ENCODE peak calls at places on chromosomes 16 and 17, in eight cellular contexts. One of them, this sample, is unnamed.
A peak's percentile ranks its signal among the peaks of the same experiment; 100 is the strongest.

GRCh38 chr17:50630524-50631194 is 4.0 kb upstream of the ABCC3 start:
- DNase-seq in fibroblast of lung: no peak
- DNase-seq in spleen: peak; percentile 81
- DNase-seq in mammary epithelial cell: peak; percentile 41
- DNase-seq in stomach: peak; percentile 92
- DNase-seq in tibial nerve: no peak
- DNase-seq in CD8-positive, alpha-beta T cell: peak; percentile 63
- DNase-seq in aorta: peak; percentile 84
- DNase-seq in this sample: peak; percentile 84

GRCh38 chr17:34616148-34616547 is 36.8 kb downstream of the TMEM132E start:
- DNase-seq in fibroblast of lung: no peak
- DNase-seq in spleen: no peak
- DNase-seq in mammary epithelial cell: no peak
- DNase-seq in stomach: no peak
- DNase-seq in tibial nerve: no peak
- DNase-seq in CD8-positive, alpha-beta T cell: no peak
- DNase-seq in aorta: no peak
- DNase-seq in this sample: no peak

GRCh38 chr16:88050952-88051660 is 99.9 kb downstream of the BANP start:
- DNase-seq in fibroblast of lung: no peak
- DNase-seq in spleen: peak; percentile 64
- DNase-seq in mammary epithelial cell: no peak
- DNase-seq in stomach: no peak
- DNase-seq in tibial nerve: no peak
- DNase-seq in CD8-positive, alpha-beta T cell: no peak
- DNase-seq in aorta: peak; percentile 67
- DNase-seq in this sample: no peak

GRCh38 chr17:29777663-29778062 is 152.4 kb downstream of the SSH2 start:
- DNase-seq in fibroblast of lung: peak; percentile 29
- DNase-seq in spleen: no peak
- DNase-seq in mammary epithelial cell: no peak
- DNase-seq in stomach: no peak
- DNase-seq in tibial nerve: no peak
- DNase-seq in CD8-positive, alpha-beta T cell: no peak
- DNase-seq in aorta: no peak
- DNase-seq in this sample: no peak

GRCh38 chr16:73912311-73912710 is 384.3 kb upstream of the PSMD7 start:
- DNase-seq in fibroblast of lung: no peak
- DNase-seq in spleen: no peak
- DNase-seq in mammary epithelial cell: no peak
- DNase-seq in stomach: no peak
- DNase-seq in tibial nerve: no peak
- DNase-seq in CD8-positive, alpha-beta T cell: no peak
- DNase-seq in aorta: no peak
- DNase-seq in this sample: no peak

GRCh38 chr17:72334205-72334604 is 213.4 kb downstream of the SOX9 start:
- DNase-seq in fibroblast of lung: peak; percentile 46
- DNase-seq in spleen: no peak
- DNase-seq in mammary epithelial cell: peak; percentile 33
- DNase-seq in stomach: no peak
- DNase-seq in tibial nerve: no peak
- DNase-seq in CD8-positive, alpha-beta T cell: no peak
- DNase-seq in aorta: no peak
- DNase-seq in this sample: no peak

GRCh38 chr17:74305865-74306654 is 20.0 kb upstream of the KIF19 start:
- DNase-seq in fibroblast of lung: no peak
- DNase-seq in spleen: no peak
- DNase-seq in mammary epithelial cell: no peak
- DNase-seq in stomach: no peak
- DNase-seq in tibial nerve: no peak
- DNase-seq in CD8-positive, alpha-beta T cell: no peak
- DNase-seq in aorta: no peak
- DNase-seq in this sample: no peak

GRCh38 chr16:88403794-88404581 is 21.2 kb downstream of the ZNF469 start:
- DNase-seq in fibroblast of lung: no peak
- DNase-seq in spleen: no peak
- DNase-seq in mammary epithelial cell: peak; percentile 55
- DNase-seq in stomach: no peak
- DNase-seq in tibial nerve: no peak
- DNase-seq in CD8-positive, alpha-beta T cell: no peak
- DNase-seq in aorta: no peak
- DNase-seq in this sample: peak; percentile 69

GRCh38 chr17:1882836-1883235 is 53.0 kb downstream of the RPA1 start:
- DNase-seq in fibroblast of lung: peak; percentile 55
- DNase-seq in spleen: no peak
- DNase-seq in mammary epithelial cell: peak; percentile 15
- DNase-seq in stomach: no peak
- DNase-seq in tibial nerve: no peak
- DNase-seq in CD8-positive, alpha-beta T cell: peak; percentile 41
- DNase-seq in aorta: no peak
- DNase-seq in this sample: no peak

GRCh38 chr17:75428775-75429469 is 23.4 kb upstream of the GRB2 start:
- DNase-seq in fibroblast of lung: peak; percentile 73
- DNase-seq in spleen: no peak
- DNase-seq in mammary epithelial cell: peak; percentile 60
- DNase-seq in stomach: no peak
- DNase-seq in tibial nerve: no peak
- DNase-seq in CD8-positive, alpha-beta T cell: no peak
- DNase-seq in aorta: no peak
- DNase-seq in this sample: no peak

GRCh38 chr17:64262422-64263260 is at the start of gene TEX2:
- DNase-seq in fibroblast of lung: peak; percentile 17
- DNase-seq in spleen: peak; percentile 90
- DNase-seq in mammary epithelial cell: peak; percentile 25
- DNase-seq in stomach: peak; percentile 81
- DNase-seq in tibial nerve: peak; percentile 28
- DNase-seq in CD8-positive, alpha-beta T cell: peak; percentile 65
- DNase-seq in aorta: peak; percentile 85
- DNase-seq in this sample: peak; percentile 89

GRCh38 chr16:28865722-28866453 is 2.2 kb downstream of the SH2B1 start:
- DNase-seq in fibroblast of lung: no peak
- DNase-seq in spleen: peak; percentile 73
- DNase-seq in mammary epithelial cell: no peak
- DNase-seq in stomach: no peak
- DNase-seq in tibial nerve: no peak
- DNase-seq in CD8-positive, alpha-beta T cell: no peak
- DNase-seq in aorta: no peak
- DNase-seq in this sample: no peak

GRCh38 chr17:19448341-19449268 is 37.6 kb downstream of the RNF112 start:
- DNase-seq in fibroblast of lung: peak; percentile 99
- DNase-seq in spleen: no peak
- DNase-seq in mammary epithelial cell: peak; percentile 82
- DNase-seq in stomach: no peak
- DNase-seq in tibial nerve: no peak
- DNase-seq in CD8-positive, alpha-beta T cell: no peak
- DNase-seq in aorta: no peak
- DNase-seq in this sample: no peak

GRCh38 chr17:41547921-41548843 is 20.1 kb upstream of the KRT19 start:
- DNase-seq in fibroblast of lung: peak; percentile 94
- DNase-seq in spleen: no peak
- DNase-seq in mammary epithelial cell: peak; percentile 99
- DNase-seq in stomach: peak; percentile 79
- DNase-seq in tibial nerve: no peak
- DNase-seq in CD8-positive, alpha-beta T cell: peak; percentile 36
- DNase-seq in aorta: peak; percentile 94
- DNase-seq in this sample: peak; percentile 62

GRCh38 chr17:73575470-73576235 is 68.6 kb downstream of the SDK2 start:
- DNase-seq in fibroblast of lung: no peak
- DNase-seq in spleen: no peak
- DNase-seq in mammary epithelial cell: no peak
- DNase-seq in stomach: no peak
- DNase-seq in tibial nerve: no peak
- DNase-seq in CD8-positive, alpha-beta T cell: no peak
- DNase-seq in aorta: no peak
- DNase-seq in this sample: no peak

GRCh38 chr16:4428500-4428899 is 2.8 kb downstream of the DNAJA3 start:
- DNase-seq in fibroblast of lung: no peak
- DNase-seq in spleen: no peak
- DNase-seq in mammary epithelial cell: peak; percentile 92
- DNase-seq in stomach: no peak
- DNase-seq in tibial nerve: no peak
- DNase-seq in CD8-positive, alpha-beta T cell: no peak
- DNase-seq in aorta: no peak
- DNase-seq in this sample: no peak

DNA sequence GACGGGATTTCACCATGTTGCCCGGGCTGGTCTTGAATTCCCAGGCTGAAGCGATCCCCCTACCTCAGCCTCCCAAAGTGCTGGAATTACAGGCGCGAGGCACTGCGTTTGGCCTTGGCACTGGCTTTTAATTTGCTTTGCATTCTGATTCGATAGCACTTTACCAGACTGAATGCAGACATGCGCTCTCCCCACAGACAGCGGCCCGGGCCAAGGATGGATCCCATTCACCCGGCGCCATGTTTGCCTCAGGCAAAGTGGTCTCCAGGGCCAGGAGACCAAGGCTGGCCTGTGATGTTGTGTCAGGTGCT is 41.7 kb downstream of the DHRS7B start:
- DNase-seq in fibroblast of lung: no peak
- DNase-seq in spleen: no peak
- DNase-seq in mammary epithelial cell: no peak
- DNase-seq in stomach: no peak
- DNase-seq in tibial nerve: no peak
- DNase-seq in CD8-positive, alpha-beta T cell: no peak
- DNase-seq in aorta: no peak
- DNase-seq in this sample: no peak
- H3K4me3 ChIP-seq in fibroblast of lung: no peak overlapping the region
- H3K4me3 ChIP-seq in spleen: no peak overlapping the region
- H3K4me3 ChIP-seq in mammary epithelial cell: no peak overlapping the region
- H3K4me3 ChIP-seq in stomach: no peak overlapping the region
- H3K4me3 ChIP-seq in tibial nerve: no peak overlapping the region
- H3K4me3 ChIP-seq in CD8-positive, alpha-beta T cell: no peak overlapping the region
- H3K4me3 ChIP-seq in aorta: no peak overlapping the region
- H3K4me3 ChIP-seq in this sample: no peak overlapping the region

GRCh38 chr17:80845121-80845862 is 146.3 kb upstream of the CHMP6 start:
- DNase-seq in fibroblast of lung: no peak
- DNase-seq in spleen: peak; percentile 68
- DNase-seq in mammary epithelial cell: no peak
- DNase-seq in stomach: no peak
- DNase-seq in tibial nerve: no peak
- DNase-seq in CD8-positive, alpha-beta T cell: no peak
- DNase-seq in aorta: peak; percentile 64
- DNase-seq in this sample: peak; percentile 47
- H3K27ac ChIP-seq in fibroblast of lung: no peak overlapping the region
- H3K27ac ChIP-seq in spleen: no peak overlapping the region
- H3K27ac ChIP-seq in mammary epithelial cell: no peak overlapping the region
- H3K27ac ChIP-seq in stomach: no peak overlapping the region
- H3K27ac ChIP-seq in tibial nerve: no peak overlapping the region
- H3K27ac ChIP-seq in CD8-positive, alpha-beta T cell: no peak overlapping the region
- H3K27ac ChIP-seq in aorta: no peak overlapping the region
- H3K27ac ChIP-seq in this sample: no peak overlapping the region

GRCh38 chr17:56793947-56794346 is 39.8 kb downstream of the C17orf67 start:
- DNase-seq in fibroblast of lung: no peak
- DNase-seq in spleen: no peak
- DNase-seq in mammary epithelial cell: no peak
- DNase-seq in stomach: no peak
- DNase-seq in tibial nerve: no peak
- DNase-seq in CD8-positive, alpha-beta T cell: no peak
- DNase-seq in aorta: no peak
- DNase-seq in this sample: no peak
- H3K4me3 ChIP-seq in fibroblast of lung: no peak overlapping the region
- H3K4me3 ChIP-seq in spleen: no peak overlapping the region
- H3K4me3 ChIP-seq in mammary epithelial cell: no peak overlapping the region
- H3K4me3 ChIP-seq in stomach: no peak overlapping the region
- H3K4me3 ChIP-seq in tibial nerve: no peak overlapping the region
- H3K4me3 ChIP-seq in CD8-positive, alpha-beta T cell: no peak overlapping the region
- H3K4me3 ChIP-seq in aorta: no peak overlapping the region
- H3K4me3 ChIP-seq in this sample: no peak overlapping the region

GRCh38 chr16:64900517-64900916 is 221.3 kb downstream of the CDH11 start:
- DNase-seq in fibroblast of lung: peak; percentile 15
- DNase-seq in spleen: no peak
- DNase-seq in mammary epithelial cell: no peak
- DNase-seq in stomach: no peak
- DNase-seq in tibial nerve: no peak
- DNase-seq in CD8-positive, alpha-beta T cell: no peak
- DNase-seq in aorta: no peak
- DNase-seq in this sample: no peak

GRCh38 chr16:64893386-64893785 is 228.5 kb downstream of the CDH11 start:
- DNase-seq in fibroblast of lung: no peak
- DNase-seq in spleen: no peak
- DNase-seq in mammary epithelial cell: no peak
- DNase-seq in stomach: no peak
- DNase-seq in tibial nerve: no peak
- DNase-seq in CD8-positive, alpha-beta T cell: no peak
- DNase-seq in aorta: no peak
- DNase-seq in this sample: no peak

GRCh38 chr16:64900029-64900428 is 221.8 kb downstream of the CDH11 start:
- DNase-seq in fibroblast of lung: no peak
- DNase-seq in spleen: no peak
- DNase-seq in mammary epithelial cell: no peak
- DNase-seq in stomach: no peak
- DNase-seq in tibial nerve: no peak
- DNase-seq in CD8-positive, alpha-beta T cell: no peak
- DNase-seq in aorta: no peak
- DNase-seq in this sample: no peak

GRCh38 chr16:64892843-64893242 is 229.0 kb downstream of the CDH11 start:
- DNase-seq in fibroblast of lung: peak; percentile 80
- DNase-seq in spleen: no peak
- DNase-seq in mammary epithelial cell: no peak
- DNase-seq in stomach: no peak
- DNase-seq in tibial nerve: no peak
- DNase-seq in CD8-positive, alpha-beta T cell: no peak
- DNase-seq in aorta: no peak
- DNase-seq in this sample: no peak

GRCh38 chr16:64898159-64898558 is 223.7 kb downstream of the CDH11 start:
- DNase-seq in fibroblast of lung: no peak
- DNase-seq in spleen: no peak
- DNase-seq in mammary epithelial cell: no peak
- DNase-seq in stomach: no peak
- DNase-seq in tibial nerve: no peak
- DNase-seq in CD8-positive, alpha-beta T cell: no peak
- DNase-seq in aorta: no peak
- DNase-seq in this sample: no peak
- H3K27ac ChIP-seq in fibroblast of lung: no peak overlapping the region
- H3K27ac ChIP-seq in spleen: no peak overlapping the region
- H3K27ac ChIP-seq in mammary epithelial cell: no peak overlapping the region
- H3K27ac ChIP-seq in stomach: no peak overlapping the region
- H3K27ac ChIP-seq in tibial nerve: no peak overlapping the region
- H3K27ac ChIP-seq in CD8-positive, alpha-beta T cell: no peak overlapping the region
- H3K27ac ChIP-seq in aorta: no peak overlapping the region
- H3K27ac ChIP-seq in this sample: no peak overlapping the region

This sample was measured in upper lobe of left lung.